ENCODE peak calls at places on chromosomes 13 and 19, in seven cellular contexts. G is nephron progenitor cell; M is IMR-90; E is CD8-positive, alpha-beta T cell; S is omental fat pad; J is OCI-LY7; C is AG04449. I is an unnamed sample.

GRCh38 chr13:80742027-80742426 is 401.1 kb upstream of the SPRY2 start:
- DNase-seq in M (no peak), G (no peak), S (no peak), C (no peak), J (no peak), E (no peak), I (no peak)

GRCh38 chr13:45206340-45206739 is 5.5 kb upstream of the KCTD4 start:
- DNase-seq in M (peak), G (no peak), J (no peak), S (no peak), C (peak), E (no peak), I (no peak)

GRCh38 chr19:18915639-18916038 is 3.5 kb downstream of the COPE start:
- DNase-seq in E (no peak), G (peak), M (peak), C (no peak), S (no peak), J (peak), I (no peak)

GRCh38 chr13:34721631-34722144 is 220.4 kb upstream of the NBEA start:
- DNase-seq in G (no peak), E (no peak), S (no peak), C (no peak), M (no peak), J (no peak), I (no peak)

GRCh38 chr13:71611292-71611691 is 255.7 kb downstream of the DACH1 start:
- DNase-seq in E (no peak), G (no peak), M (no peak), S (no peak), C (no peak), J (no peak), I (no peak)

GRCh38 chr19:1269478-1270167 is 491 bp downstream of the CIRBP start:
- DNase-seq in C (no peak), E (peak), S (no peak), G (peak), J (peak), M (peak), I (peak)

GRCh38 chr13:99282264-99283231 is 24.4 kb upstream of the GPR18 start:
- DNase-seq in M (no peak), G (no peak), E (no peak), S (no peak), J (peak), C (no peak), I (no peak)

GRCh38 chr13:112248406-112248760 is 127.8 kb upstream of the SPACA7 start:
- DNase-seq in J (no peak), G (no peak), E (no peak), S (no peak), M (no peak), C (no peak), I (no peak)

GRCh38 chr13:33262997-33263396 is 22.6 kb downstream of the STARD13 start:
- DNase-seq in J (peak), C (no peak), E (no peak), G (no peak), S (no peak), M (no peak), I (no peak)

GRCh38 chr13:51004111-51004865 is 94.7 kb downstream of the RNASEH2B start:
- DNase-seq in S (no peak), C (no peak), J (no peak), E (no peak), G (no peak), M (no peak), I (no peak)

GRCh38 chr19:19562665-19563347 is 24.7 kb downstream of the CILP2 start:
- DNase-seq in G (no peak), J (no peak), C (no peak), E (no peak), S (no peak), M (no peak), I (no peak)

GRCh38 chr19:19101540-19101939 is 36.7 kb downstream of the TMEM161A start:
- DNase-seq in M (no peak), C (no peak), J (no peak), E (no peak), G (no peak), S (no peak), I (no peak)

GRCh38 chr19:11446652-11447301 is 11.3 kb downstream of the PRKCSH start:
- DNase-seq in M (no peak), S (no peak), J (peak), E (peak), C (no peak), G (peak), I (peak)

GRCh38 chr13:113442354-113442984 is 10.8 kb downstream of the ADPRHL1 start:
- DNase-seq in M (no peak), E (no peak), J (no peak), C (no peak), G (no peak), S (no peak), I (no peak)

GRCh38 chr13:110445722-110446569 is 115.6 kb downstream of the RAB20 start:
- DNase-seq in C (no peak), G (no peak), S (no peak), E (no peak), J (no peak), M (peak), I (no peak)

GRCh38 chr13:94481966-94482365 is 2.5 kb upstream of the DCT start:
- DNase-seq in C (no peak), E (no peak), S (no peak), G (no peak), M (peak), J (no peak), I (no peak)

GRCh38 chr13:48019796-48020195 is 17.7 kb upstream of the NUDT15 start:
- DNase-seq in C (no peak), E (no peak), S (no peak), J (no peak), M (no peak), G (no peak), I (no peak)

DNA sequence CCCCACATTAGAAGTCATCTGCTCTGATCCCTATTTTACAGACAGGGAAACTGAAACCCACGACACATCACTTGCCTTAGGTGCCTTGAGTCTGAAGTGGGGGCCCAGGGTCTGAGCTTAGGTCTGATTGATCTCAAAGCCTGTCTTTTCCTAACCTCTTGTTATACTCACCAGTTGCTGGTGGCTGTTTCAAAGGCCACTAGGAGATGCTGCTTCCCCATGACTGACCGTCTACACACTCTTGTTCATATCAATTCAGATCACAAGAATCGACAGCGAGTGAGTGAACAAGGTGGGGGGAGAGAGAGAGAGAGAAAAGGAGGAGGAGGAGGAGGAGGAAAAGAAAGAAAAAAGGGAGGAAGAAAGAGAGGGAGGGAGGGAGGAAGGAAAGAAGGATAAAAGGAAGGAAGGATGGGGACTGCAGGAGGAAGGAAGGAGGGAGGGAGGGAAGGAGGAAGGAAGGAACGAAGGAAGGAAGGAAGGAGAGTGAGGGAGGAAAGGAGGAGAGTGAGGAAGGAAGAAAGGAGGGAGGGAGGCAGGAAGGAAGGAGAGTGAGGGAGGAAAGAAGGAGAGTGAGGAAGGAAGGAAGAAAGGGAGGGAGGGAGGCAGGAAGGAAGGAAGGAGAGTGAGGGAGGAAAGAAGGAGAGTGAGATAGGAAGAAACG is 3.3 kb downstream of the OR10H1 start:
- DNase-seq in G (no peak), C (no peak), J (no peak), S (no peak), M (no peak), E (peak), I (no peak)
- TF ChIP-seq CTCF in G (no peak), C (no peak), J (peak), S (no peak), M (no peak), E (peak), I (no peak)

GRCh38 chr19:13621413-13621812 is 115.1 kb upstream of the CACNA1A start:
- DNase-seq in M (peak), E (no peak), G (no peak), S (peak), J (peak), C (peak), I (no peak)
- TF ChIP-seq CTCF in M (no peak), E (no peak), G (no peak), S (no peak), J (no peak), C (peak), I (peak)

GRCh38 chr19:46759817-46760333 is 13.6 kb upstream of the STRN4 start:
- DNase-seq in S (no peak), G (no peak), E (no peak), C (peak), M (peak), J (no peak), I (no peak)
- TF ChIP-seq CTCF in S (no peak), G (no peak), E (no peak), C (no peak), M (no peak), J (no peak), I (no peak)

GRCh38 chr13:26601669-26602068 is 44.2 kb downstream of the WASF3 start:
- DNase-seq in C (no peak), M (peak), J (peak), S (no peak), E (no peak), G (no peak), I (no peak)
- TF ChIP-seq CTCF in C (no peak), M (peak), J (peak), S (no peak), E (no peak), G (no peak), I (peak)

DNA sequence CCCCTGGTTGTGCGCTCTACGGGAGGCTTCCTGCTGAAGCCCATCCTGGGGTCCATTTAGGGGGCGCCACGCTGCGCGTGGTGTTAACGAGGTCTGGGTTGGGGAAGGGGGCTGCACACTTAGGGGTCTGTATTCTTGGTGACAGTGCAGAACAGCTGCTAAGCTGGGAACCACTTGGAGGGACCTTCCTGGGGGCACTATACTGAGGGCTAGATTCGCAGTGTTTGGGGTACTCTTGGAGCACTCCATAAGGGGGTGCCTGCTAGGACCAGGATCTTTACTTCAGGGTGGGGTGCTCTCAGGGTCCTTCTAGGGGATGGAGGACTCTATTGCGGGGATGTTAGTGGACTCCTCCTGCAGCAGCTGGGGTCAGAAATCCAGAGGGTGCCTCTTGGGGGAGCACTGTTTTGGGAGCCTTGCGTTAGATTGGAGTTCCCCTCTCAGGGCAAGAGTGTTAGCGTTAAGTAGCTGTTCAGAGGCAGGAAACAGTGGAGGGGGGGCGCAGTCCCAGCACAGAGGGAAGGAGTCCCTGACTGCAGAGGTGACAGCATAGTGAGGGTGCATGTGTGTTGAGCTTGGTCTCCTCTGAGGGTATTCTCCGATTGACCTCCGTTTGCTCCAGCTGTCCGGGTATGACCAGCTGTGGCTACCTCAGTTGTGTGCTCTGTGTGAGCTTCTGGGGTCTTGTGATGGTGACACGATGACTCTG is 1.1 kb downstream of the PDE4A start:
- DNase-seq in S (no peak), G (no peak), J (peak), M (no peak), C (no peak), E (no peak), I (no peak)
- TF ChIP-seq CTCF in S (no peak), G (peak), J (peak), M (no peak), C (no peak), E (peak), I (no peak)

DNA sequence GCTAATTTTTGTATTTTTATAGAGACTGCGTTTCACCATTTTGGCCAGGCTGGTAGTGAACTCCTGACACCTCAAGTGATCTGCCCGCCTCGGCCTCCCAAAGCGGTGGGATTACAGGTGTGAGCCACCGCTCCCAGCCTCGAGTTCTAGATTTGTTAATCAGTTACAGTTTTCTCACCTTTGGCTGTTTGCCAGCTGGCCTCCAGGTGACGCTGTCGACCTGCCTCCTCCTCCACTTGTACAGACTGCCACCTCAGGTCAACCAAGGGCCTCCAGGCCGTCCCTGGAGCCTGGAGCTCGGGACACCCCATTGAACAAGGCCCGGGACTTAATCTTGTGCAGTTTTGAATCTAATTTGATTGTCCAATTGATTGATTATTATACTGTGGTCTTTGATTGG is 45.5 kb downstream of the IER2 start:
- DNase-seq in E (peak), C (no peak), S (no peak), G (peak), J (peak), M (no peak), I (no peak)
- TF ChIP-seq CTCF in E (peak), C (no peak), S (no peak), G (peak), J (peak), M (no peak), I (no peak)

GRCh38 chr13:72693832-72694231 is 33.6 kb downstream of the MZT1 start:
- DNase-seq in E (no peak), J (no peak), S (no peak), M (no peak), C (no peak), G (no peak), I (no peak)

GRCh38 chr13:72694314-72694713 is 33.1 kb downstream of the MZT1 start:
- DNase-seq in S (no peak), G (no peak), E (no peak), C (no peak), J (no peak), M (no peak), I (no peak)

GRCh38 chr13:72692884-72693514 is 34.4 kb downstream of the MZT1 start:
- DNase-seq in C (no peak), G (no peak), J (no peak), S (no peak), M (no peak), E (no peak), I (no peak)

GRCh38 chr13:72698164-72698563 is 29.3 kb downstream of the MZT1 start:
- DNase-seq in C (no peak), S (no peak), M (no peak), G (no peak), J (no peak), E (no peak), I (no peak)

GRCh38 chr13:72696590-72696989 is 30.8 kb downstream of the MZT1 start:
- DNase-seq in M (peak), G (no peak), J (no peak), E (no peak), C (no peak), S (no peak), I (no peak)
- TF ChIP-seq CTCF in M (peak), G (no peak), J (peak), E (no peak), C (no peak), S (no peak), I (peak)